ENCODE peak calls at places on chromosomes 1 and 21, in eight cellular contexts. A, I, Q, K, H, C, S and V are unnamed samples. For H3K9me3, the result is how much of the 10 kb centered on the place peaks cover.

GRCh38 chr1:91874167-91874566 is 11.8 kb downstream of the TGFBR3 start:
- DNase-seq in A (no peak), I (no peak), Q (no peak), K (no peak), H (no peak), C (no peak), S (no peak), V (no peak)

GRCh38 chr1:79193211-79194079 is 186.9 kb upstream of the ADGRL4 start:
- DNase-seq in A (no peak), I (no peak), Q (peak), K (no peak), H (peak), C (no peak), S (no peak), V (no peak)

GRCh38 chr1:156432109-156433018 is 63.4 kb downstream of the RHBG start:
- DNase-seq in A (no peak), I (no peak), Q (no peak), K (no peak), H (no peak), C (no peak), S (no peak), V (no peak)

GRCh38 chr1:3135746-3136455 is 66.9 kb downstream of the PRDM16 start:
- DNase-seq in A (no peak), I (no peak), Q (no peak), K (no peak), H (no peak), C (no peak), S (no peak), V (no peak)

GRCh38 chr1:101293461-101294045 is 56.7 kb downstream of the S1PR1 start:
- DNase-seq in A (no peak), I (no peak), Q (no peak), K (no peak), H (no peak), C (no peak), S (no peak), V (no peak)

GRCh38 chr1:10387611-10388386 is 11.1 kb upstream of the PGD start:
- DNase-seq in A (peak), I (no peak), Q (peak), K (no peak), H (peak), C (peak), S (peak), V (no peak)

GRCh38 chr21:45572231-45572630 is 30.0 kb upstream of the SLC19A1 start:
- DNase-seq in A (no peak), I (no peak), Q (no peak), K (peak), H (no peak), C (no peak), S (no peak), V (no peak)

GRCh38 chr1:226181996-226182714 is 4.4 kb downstream of the ACBD3 start:
- DNase-seq in A (peak), I (no peak), Q (no peak), K (peak), H (peak), C (peak), S (peak), V (peak)

GRCh38 chr1:109392037-109392787 is 5.5 kb downstream of the SORT1 start:
- DNase-seq in A (no peak), I (no peak), Q (no peak), K (no peak), H (peak), C (no peak), S (peak), V (no peak)

GRCh38 chr1:228810855-228811654 is 75.8 kb downstream of the RHOU start:
- DNase-seq in A (no peak), I (no peak), Q (peak), K (no peak), H (no peak), C (no peak), S (no peak), V (peak)

GRCh38 chr1:64484651-64485050 is 14.7 kb downstream of the CACHD1 start:
- DNase-seq in A (no peak), I (no peak), Q (no peak), K (no peak), H (peak), C (no peak), S (no peak), V (no peak)

GRCh38 chr1:169528214-169529067 is 42.7 kb upstream of the SLC19A2 start:
- DNase-seq in A (no peak), I (no peak), Q (peak), K (no peak), H (no peak), C (no peak), S (no peak), V (no peak)

GRCh38 chr1:85623061-85623471 is 42.5 kb downstream of the CCN1 start:
- DNase-seq in A (no peak), I (no peak), Q (peak), K (no peak), H (peak), C (no peak), S (no peak), V (no peak)

GRCh38 chr1:31755850-31756492 is 8.2 kb downstream of the ADGRB2 start:
- DNase-seq in A (no peak), I (no peak), Q (no peak), K (no peak), H (no peak), C (no peak), S (no peak), V (no peak)

GRCh38 chr1:154832384-154832783 is 37.7 kb downstream of the KCNN3 start:
- DNase-seq in A (no peak), I (no peak), Q (no peak), K (no peak), H (no peak), C (no peak), S (no peak), V (no peak)

GRCh38 chr1:40593449-40594186 is 62.2 kb downstream of the ZNF684 start:
- DNase-seq in A (no peak), I (no peak), Q (no peak), K (no peak), H (no peak), C (no peak), S (no peak), V (no peak)

GRCh38 chr1:119314001-119314796 is 54.4 kb upstream of the HAO2 start:
- DNase-seq in A (no peak), I (no peak), Q (no peak), K (no peak), H (no peak), C (no peak), S (no peak), V (no peak)

GRCh38 chr1:228393811-228394570 is 12.6 kb downstream of the TRIM11 start:
- DNase-seq in A (no peak), I (no peak), Q (no peak), K (no peak), H (no peak), C (no peak), S (peak), V (no peak)

GRCh38 chr1:223271085-223271781 is 92.7 kb downstream of the SUSD4 start:
- DNase-seq in A (no peak), I (no peak), Q (no peak), K (peak), H (no peak), C (no peak), S (no peak), V (no peak)

GRCh38 chr1:196951711-196952394 is 8.3 kb downstream of the CFHR2 start:
- DNase-seq in A (no peak), I (no peak), Q (peak), K (no peak), H (no peak), C (no peak), S (no peak), V (no peak)

GRCh38 chr1:181104042-181104789 is 15.7 kb downstream of the IER5 start:
- DNase-seq in A (no peak), I (no peak), Q (peak), K (no peak), H (no peak), C (no peak), S (no peak), V (no peak)

GRCh38 chr21:43858806-43859648 is 6.0 kb upstream of the AGPAT3 start:
- DNase-seq in A (no peak), I (no peak), Q (no peak), K (no peak), H (no peak), C (no peak), S (no peak), V (no peak)
- TF ChIP-seq CTCF in A (no peak), I (no peak), Q (no peak), K (no peak), H (no peak), C (no peak), S (no peak), V (no peak)

GRCh38 chr1:68788762-68789161 is 291.9 kb upstream of the DEPDC1 start:
- DNase-seq in A (no peak), I (no peak), Q (peak), K (no peak), H (no peak), C (no peak), S (no peak), V (no peak)
- H3K9me3 ChIP-seq in A (under half), I (under half), Q (under half), K (under half), H (under half), C (under half), S (under half), V (under half)

DNA sequence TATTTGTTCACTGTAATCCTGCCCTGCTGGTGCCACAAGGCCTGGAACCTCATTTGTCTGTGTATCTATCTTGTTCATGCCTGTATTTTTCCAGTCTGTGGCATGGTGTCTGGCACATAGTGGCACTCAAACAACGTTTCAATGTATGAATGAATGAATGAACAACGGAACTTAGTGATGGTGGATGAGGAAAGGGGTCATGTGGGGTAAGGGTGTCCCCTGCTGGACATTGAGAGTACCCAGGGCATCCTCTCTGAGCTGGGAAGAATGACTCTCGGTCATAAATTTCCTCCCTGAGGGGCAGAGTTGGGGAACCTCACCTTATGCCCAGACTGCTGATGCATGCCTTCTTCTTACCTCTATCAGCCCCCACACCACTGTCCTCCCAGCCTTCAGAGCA is 18.9 kb upstream of the ZNF683 start:
- DNase-seq in A (no peak), I (peak), Q (no peak), K (no peak), H (peak), C (no peak), S (no peak), V (no peak)
- TF ChIP-seq CTCF in A (peak), I (peak), Q (peak), K (peak), H (peak), C (no peak), S (no peak), V (peak)

DNA sequence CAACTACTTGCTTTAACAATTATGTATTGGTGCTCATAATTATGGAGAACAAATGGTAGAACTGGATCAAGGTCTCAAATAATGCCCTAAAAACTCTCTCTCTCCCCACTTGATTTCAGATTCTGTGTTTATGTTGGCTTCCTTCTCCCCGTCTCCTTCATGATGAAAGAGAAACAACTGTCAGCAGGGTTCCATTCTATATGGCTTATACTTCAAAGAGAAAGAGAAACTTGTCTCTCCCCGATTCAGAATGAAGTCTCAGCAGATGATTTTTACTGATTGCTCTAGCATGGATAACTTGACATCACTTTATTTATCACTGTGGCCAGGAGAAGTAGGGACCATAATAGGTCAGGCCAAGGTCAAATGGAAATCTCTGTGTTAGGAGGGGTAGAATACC is 575.6 kb downstream of the AGBL4 start:
- DNase-seq in A (no peak), I (no peak), Q (peak), K (no peak), H (no peak), C (no peak), S (no peak), V (no peak)
- H3K9me3 ChIP-seq in A (under half), I (under half), Q (under half), K (under half), H (under half), C (under half), S (under half), V (under half)

GRCh38 chr1:55611123-55611522 is 396.0 kb upstream of the USP24 start:
- DNase-seq in A (no peak), I (no peak), Q (no peak), K (no peak), H (peak), C (peak), S (no peak), V (no peak)
- TF ChIP-seq CTCF in A (peak), I (no peak), Q (no peak), K (no peak), H (no peak), C (peak), S (no peak), V (no peak)

GRCh38 chr1:42506576-42506975 is 43.5 kb downstream of the CCDC30 start:
- DNase-seq in A (no peak), I (no peak), Q (no peak), K (no peak), H (no peak), C (no peak), S (no peak), V (no peak)
- H3K9me3 ChIP-seq in A (under half), I (half or more), Q (under half), K (under half), H (under half), C (under half), S (under half), V (under half)

DNA sequence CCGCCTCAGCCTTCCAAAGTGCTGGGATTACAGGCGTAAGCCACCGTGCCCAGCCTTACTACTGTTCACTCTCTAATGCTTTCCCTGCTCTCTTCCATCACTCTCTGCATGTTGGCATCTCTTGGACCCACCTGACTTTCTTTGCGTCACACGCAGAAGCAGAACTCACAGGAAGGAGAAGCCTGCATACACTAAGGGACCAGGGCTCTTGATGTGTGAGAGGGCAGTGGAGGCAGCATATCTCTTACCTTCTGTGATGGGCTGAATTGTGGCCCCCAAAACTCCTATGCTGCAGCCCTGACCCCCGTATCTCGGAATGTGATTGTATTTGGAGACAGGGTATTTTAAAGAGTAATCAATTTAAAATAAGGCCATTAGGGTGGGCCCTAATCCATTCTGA is 26.7 kb upstream of the SLAMF9 start:
- DNase-seq in A (no peak), I (no peak), Q (no peak), K (no peak), H (no peak), C (no peak), S (no peak), V (no peak)
- TF ChIP-seq CTCF in A (no peak), I (no peak), Q (no peak), K (no peak), H (no peak), C (no peak), S (no peak), V (no peak)

GRCh38 chr21:9760398-9761074 is 760.8 kb upstream of the TPTE start:
- DNase-seq in A (no peak), I (no peak), Q (no peak), K (no peak), H (no peak), C (no peak), S (no peak), V (no peak)

GRCh38 chr21:9756677-9757076 is 764.7 kb upstream of the TPTE start:
- DNase-seq in A (no peak), I (no peak), Q (no peak), K (no peak), H (no peak), C (no peak), S (no peak), V (no peak)

GRCh38 chr21:9758888-9759287 is 762.5 kb upstream of the TPTE start:
- DNase-seq in A (no peak), I (no peak), Q (no peak), K (no peak), H (no peak), C (no peak), S (no peak), V (no peak)

GRCh38 chr21:9759972-9760371 is 761.4 kb upstream of the TPTE start:
- DNase-seq in A (no peak), I (no peak), Q (no peak), K (no peak), H (no peak), C (no peak), S (no peak), V (no peak)

DNA sequence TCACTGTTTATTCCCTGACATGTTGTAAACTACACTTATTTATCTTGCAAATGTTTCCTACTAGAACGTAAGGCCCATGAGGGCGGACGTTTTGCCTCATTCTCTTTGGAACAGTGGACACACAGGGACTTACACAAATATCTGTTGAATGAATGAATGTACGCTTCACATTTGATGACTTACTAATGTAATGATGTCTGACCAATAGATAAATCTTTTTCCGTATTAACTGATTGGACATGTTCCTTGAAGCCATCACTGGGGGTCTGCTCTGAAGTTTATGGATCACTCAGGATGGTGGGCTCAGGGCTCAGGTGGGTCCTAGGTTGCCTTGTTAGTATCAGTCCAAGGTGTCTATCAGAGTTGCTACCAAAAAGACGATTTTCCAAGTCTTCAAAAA is 763.2 kb upstream of the TPTE start:
- DNase-seq in A (no peak), I (no peak), Q (no peak), K (no peak), H (no peak), C (no peak), S (no peak), V (no peak)
- H3K9me3 ChIP-seq in A (under half), I (under half), Q (under half), K (under half), H (under half), C (under half), S (under half), V (under half)